ENCODE peak calls at places on chromosomes 7 and 10, in eight cellular contexts. T is upper lobe of left lung, U is gastrocnemius medialis, M is transverse colon, O is H54, L is heart left ventricle, I is ovary, A is uterus. X is an unnamed sample.

GRCh38 chr7:1017586-1018333 is 26.6 kb upstream of the GPR146 start:
- DNase-seq in O (no peak), U (no peak), A (no peak), M (no peak), L (no peak), T (peak; percentile 72), I (no peak), X (no peak)

GRCh38 chr7:69575651-69576050 is 22.6 kb upstream of the AUTS2 start:
- DNase-seq in U (no peak), M (no peak), A (no peak), I (no peak), O (no peak), T (no peak), L (no peak), X (no peak)

GRCh38 chr10:122140941-122141623 is 130.0 kb upstream of the BTBD16 start:
- DNase-seq in I (peak; percentile 83), U (peak; percentile 98), L (peak; percentile 97), M (peak; percentile 75), O (peak; percentile 58), T (no peak), A (peak; percentile 94), X (no peak)

GRCh38 chr10:74575191-74575720 is 251.1 kb upstream of the KAT6B start:
- DNase-seq in U (no peak), T (no peak), A (no peak), M (no peak), I (no peak), L (no peak), O (no peak), X (no peak)

GRCh38 chr10:14565199-14565598 is 209.5 kb downstream of the FAM107B start:
- DNase-seq in U (peak; percentile 40), M (no peak), A (no peak), I (no peak), O (no peak), L (no peak), T (no peak), X (no peak)

GRCh38 chr7:41701068-41701467 is 1.8 kb downstream of the INHBA start:
- DNase-seq in L (no peak), A (no peak), M (no peak), T (peak; percentile 15), I (no peak), U (no peak), O (no peak), X (no peak)

GRCh38 chr10:62502995-62503613 is 128.9 kb downstream of the ZNF365 start:
- DNase-seq in A (no peak), L (no peak), U (peak; percentile 11), I (no peak), T (no peak), O (no peak), M (no peak), X (no peak)

GRCh38 chr10:74871595-74872382 is 45.4 kb downstream of the KAT6B start:
- DNase-seq in U (no peak), A (no peak), M (peak; percentile 17), O (no peak), I (no peak), T (no peak), L (no peak), X (no peak)

GRCh38 chr7:76291346-76292205 is 10.9 kb upstream of the HSPB1 start:
- DNase-seq in I (peak; percentile 91), O (peak; percentile 76), A (peak; percentile 98), L (peak; percentile 94), U (peak; percentile 91), M (peak; percentile 92), T (peak; percentile 84), X (peak; percentile 67)

GRCh38 chr10:125116041-125116649 is 44.2 kb downstream of the CTBP2 start:
- DNase-seq in U (no peak), L (no peak), A (no peak), M (no peak), I (peak; percentile 28), O (no peak), T (no peak), X (no peak)

GRCh38 chr10:125112697-125113494 is 47.5 kb downstream of the CTBP2 start:
- DNase-seq in L (no peak), A (no peak), M (no peak), T (no peak), U (no peak), O (no peak), I (no peak), X (no peak)

GRCh38 chr10:125114761-125115391 is 45.5 kb downstream of the CTBP2 start:
- DNase-seq in I (peak; percentile 22), M (no peak), U (no peak), L (no peak), A (no peak), O (no peak), T (no peak), X (peak; percentile 67)

GRCh38 chr10:125115409-125115808 is 45.0 kb downstream of the CTBP2 start:
- DNase-seq in T (no peak), M (no peak), L (no peak), A (no peak), O (no peak), I (no peak), U (no peak), X (peak; percentile 21)

GRCh38 chr10:125113661-125114388 is 46.5 kb downstream of the CTBP2 start:
- DNase-seq in M (no peak), L (no peak), T (no peak), I (peak; percentile 44), O (no peak), A (peak; percentile 44), U (no peak), X (peak; percentile 48)
- TF ChIP-seq POLR2A in M (no peak), L (no peak), T (no peak), I (no peak), O (no peak), A (no peak), U (no peak), X (no peak)

DNA sequence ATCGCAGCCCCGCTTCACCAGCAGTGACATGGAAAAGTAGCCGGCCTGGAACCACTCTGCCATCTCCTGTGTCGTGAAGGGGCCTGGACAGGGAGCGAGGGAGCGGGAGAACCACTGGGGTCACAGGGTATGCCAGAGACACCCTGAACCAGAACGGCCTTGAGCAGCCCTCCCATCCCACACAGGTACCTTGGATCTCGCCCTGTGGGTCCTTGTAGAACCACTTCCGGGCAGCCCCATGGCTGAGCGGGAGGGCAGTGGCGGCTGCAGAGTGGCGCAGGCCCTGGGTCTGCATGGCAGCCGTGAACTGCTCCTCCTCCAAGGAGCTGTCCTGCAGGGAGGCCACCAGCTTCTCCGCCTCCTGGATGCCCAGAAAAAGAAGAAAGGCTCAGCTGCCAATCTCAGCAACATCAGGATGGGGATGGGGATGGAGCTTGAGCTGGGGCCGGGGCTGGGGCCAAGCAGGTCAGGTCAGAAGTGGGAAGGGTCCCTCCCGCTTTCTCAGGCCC is 9.5 kb downstream of the GIGYF1 start:
- DNase-seq in I (no peak), T (peak; percentile 60), A (no peak), U (no peak), M (no peak), L (no peak), O (no peak), X (no peak)
- TF ChIP-seq POLR2A in I (no peak), T (no peak), A (no peak), U (no peak), M (no peak), L (no peak), O (no peak), X (no peak)

DNA sequence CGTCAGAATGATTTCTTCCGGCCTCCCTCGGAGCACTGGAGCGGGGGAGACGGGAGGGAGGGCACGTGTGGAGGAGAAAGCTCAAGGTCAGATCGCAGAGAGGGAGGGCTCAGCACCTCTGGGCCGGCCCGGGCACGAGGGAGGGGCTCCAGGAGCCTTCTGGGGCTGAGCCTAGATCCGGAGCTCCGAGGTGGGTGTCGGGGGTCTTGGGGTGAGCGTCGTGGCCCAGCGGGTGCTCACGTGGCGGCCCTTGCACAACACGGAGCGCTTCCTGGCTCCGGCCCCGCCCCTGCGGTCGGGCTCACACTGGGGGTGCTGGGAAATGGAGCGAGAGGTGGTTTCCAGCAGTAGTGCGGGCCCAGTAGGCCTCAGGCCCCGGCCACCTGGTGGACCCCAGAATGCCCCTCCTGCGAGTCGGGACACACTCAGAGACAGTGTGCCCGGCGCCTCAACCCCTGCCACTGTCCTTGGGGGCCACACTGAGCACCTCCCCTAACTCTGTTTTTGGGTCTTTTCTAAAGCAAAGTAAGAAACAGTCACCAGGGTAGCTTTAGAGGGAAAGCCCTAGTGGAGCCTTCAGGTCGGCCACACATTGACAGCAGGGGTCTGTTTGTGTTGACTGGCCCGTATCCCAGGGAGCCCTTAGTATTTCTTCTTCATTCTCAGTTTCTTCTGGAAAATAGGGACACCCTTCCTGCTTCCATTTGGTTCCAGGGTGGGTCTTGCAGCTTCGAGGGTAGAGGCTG is 798 bp downstream of the PPIF start:
- DNase-seq in O (peak; percentile 68), U (peak; percentile 70), I (peak; percentile 78), A (peak; percentile 74), L (peak; percentile 82), M (peak; percentile 86), T (peak; percentile 94), X (peak; percentile 77)
- TF ChIP-seq POLR2A in O (peak; percentile 39), U (peak; percentile 33), I (peak; percentile 10), A (no peak), L (no peak), M (no peak), T (no peak), X (no peak)

GRCh38 chr7:25735674-25736242 is 416.2 kb upstream of the NFE2L3 start:
- DNase-seq in L (no peak), T (no peak), O (no peak), A (no peak), I (no peak), M (no peak), U (no peak), X (peak; percentile 14)

GRCh38 chr7:25732771-25733217 is 419.2 kb upstream of the NFE2L3 start:
- DNase-seq in M (no peak), L (no peak), U (no peak), O (no peak), A (no peak), I (no peak), T (no peak), X (no peak)

GRCh38 chr7:25731035-25731880 is 420.7 kb upstream of the NFE2L3 start:
- DNase-seq in L (no peak), O (no peak), M (no peak), A (no peak), I (no peak), T (no peak), U (no peak), X (no peak)

GRCh38 chr7:25727876-25728275 is 424.1 kb upstream of the NFE2L3 start:
- DNase-seq in O (no peak), L (no peak), M (no peak), I (no peak), A (no peak), T (no peak), U (no peak), X (no peak)

GRCh38 chr7:25731881-25732240 is 420.1 kb upstream of the NFE2L3 start:
- DNase-seq in U (no peak), L (no peak), O (no peak), M (no peak), T (no peak), I (no peak), A (no peak), X (no peak)
- TF ChIP-seq POLR2A in U (no peak), L (no peak), O (no peak), M (no peak), T (no peak), I (no peak), A (no peak), X (no peak)

X was measured in erythroblast.